ENCODE peak calls at places on chromosomes 7 and 10, in ten cellular contexts. B is fibroblast of the aortic adventitia, Y is fibroblast of lung, L is A549, R is thoracic aorta, I is HCT116, O is prostate gland, H is IMR-90, F is kidney epithelial cell, V is colonic mucosa. D is an unnamed sample.

GRCh38 chr10:78912361-78913218 is 156.2 kb upstream of the ZMIZ1 start:
- DNase-seq in B (no peak), Y (no peak), L (no peak), R (no peak), I (no peak), O (no peak), H (no peak), F (no peak), V (no peak), D (no peak)

GRCh38 chr7:39490296-39490695 is 75.9 kb upstream of the YAE1 start:
- DNase-seq in B (no peak), Y (no peak), L (no peak), R (no peak), I (no peak), O (no peak), H (no peak), F (no peak), V (no peak), D (no peak)

GRCh38 chr7:101782886-101783285 is 34.5 kb upstream of the CUX1 start:
- DNase-seq in B (no peak), Y (no peak), L (no peak), R (no peak), I (no peak), O (no peak), H (no peak), F (no peak), V (no peak), D (no peak)

GRCh38 chr10:44051584-44052385 is 333.1 kb downstream of the CXCL12 start:
- DNase-seq in B (peak; percentile 66), Y (peak; percentile 91), L (no peak), R (peak; percentile 26), I (no peak), O (no peak), H (peak; percentile 78), F (peak; percentile 82), V (no peak), D (peak; percentile 66)

GRCh38 chr10:87622290-87623004 is 37.2 kb upstream of the PAPSS2 start:
- DNase-seq in B (no peak), Y (no peak), L (peak; percentile 30), R (no peak), I (no peak), O (no peak), H (no peak), F (no peak), V (no peak), D (no peak)

GRCh38 chr7:19663816-19664531 is 44.9 kb downstream of the POLR1F start:
- DNase-seq in B (no peak), Y (no peak), L (peak; percentile 5), R (no peak), I (no peak), O (no peak), H (no peak), F (no peak), V (no peak), D (no peak)

GRCh38 chr7:21777916-21778315 is 167.8 kb downstream of the CDCA7L start:
- DNase-seq in B (no peak), Y (no peak), L (no peak), R (no peak), I (no peak), O (no peak), H (no peak), F (no peak), V (no peak), D (no peak)

GRCh38 chr10:28661035-28661434 is 16.3 kb upstream of the BAMBI start:
- DNase-seq in B (peak; percentile 92), Y (peak; percentile 91), L (peak; percentile 50), R (no peak), I (no peak), O (no peak), H (peak; percentile 85), F (peak; percentile 63), V (no peak), D (peak; percentile 88)

GRCh38 chr10:102649770-102650654 is 5.7 kb downstream of the TRIM8 start:
- DNase-seq in B (no peak), Y (no peak), L (no peak), R (no peak), I (no peak), O (no peak), H (no peak), F (no peak), V (no peak), D (no peak)

GRCh38 chr7:28078036-28078901 is 102.3 kb downstream of the JAZF1 start:
- DNase-seq in B (peak; percentile 64), Y (peak; percentile 36), L (peak; percentile 69), R (no peak), I (peak; percentile 16), O (no peak), H (peak; percentile 62), F (no peak), V (peak; percentile 39), D (peak; percentile 66)

GRCh38 chr10:107718868-107719267 is 554.4 kb upstream of the SORCS1 start:
- DNase-seq in B (no peak), Y (peak; percentile 34), L (no peak), R (no peak), I (no peak), O (no peak), H (no peak), F (no peak), V (no peak), D (no peak)

GRCh38 chr7:107464666-107465065 is 5.2 kb upstream of the GPR22 start:
- DNase-seq in B (no peak), Y (peak; percentile 7), L (no peak), R (no peak), I (no peak), O (no peak), H (no peak), F (no peak), V (no peak), D (no peak)

GRCh38 chr10:688621-689426 is 644 bp downstream of the DIP2C start:
- DNase-seq in B (peak; percentile 54), Y (peak; percentile 63), L (peak; percentile 45), R (no peak), I (no peak), O (peak; percentile 41), H (peak; percentile 37), F (no peak), V (peak; percentile 42), D (peak; percentile 42)

GRCh38 chr10:688287-688620 is 1.2 kb downstream of the DIP2C start:
- DNase-seq in B (no peak), Y (no peak), L (no peak), R (no peak), I (no peak), O (no peak), H (no peak), F (no peak), V (no peak), D (no peak)

GRCh38 chr10:689433-690226 is at the start of gene DIP2C:
- DNase-seq in B (peak; percentile 72), Y (peak; percentile 80), L (peak; percentile 62), R (no peak), I (peak; percentile 16), O (peak; percentile 69), H (peak; percentile 77), F (no peak), V (peak; percentile 44), D (peak; percentile 82)

GRCh38 chr10:686155-686931 is 3.1 kb downstream of the DIP2C start:
- DNase-seq in B (no peak), Y (no peak), L (no peak), R (no peak), I (no peak), O (no peak), H (no peak), F (no peak), V (no peak), D (no peak)

DNA sequence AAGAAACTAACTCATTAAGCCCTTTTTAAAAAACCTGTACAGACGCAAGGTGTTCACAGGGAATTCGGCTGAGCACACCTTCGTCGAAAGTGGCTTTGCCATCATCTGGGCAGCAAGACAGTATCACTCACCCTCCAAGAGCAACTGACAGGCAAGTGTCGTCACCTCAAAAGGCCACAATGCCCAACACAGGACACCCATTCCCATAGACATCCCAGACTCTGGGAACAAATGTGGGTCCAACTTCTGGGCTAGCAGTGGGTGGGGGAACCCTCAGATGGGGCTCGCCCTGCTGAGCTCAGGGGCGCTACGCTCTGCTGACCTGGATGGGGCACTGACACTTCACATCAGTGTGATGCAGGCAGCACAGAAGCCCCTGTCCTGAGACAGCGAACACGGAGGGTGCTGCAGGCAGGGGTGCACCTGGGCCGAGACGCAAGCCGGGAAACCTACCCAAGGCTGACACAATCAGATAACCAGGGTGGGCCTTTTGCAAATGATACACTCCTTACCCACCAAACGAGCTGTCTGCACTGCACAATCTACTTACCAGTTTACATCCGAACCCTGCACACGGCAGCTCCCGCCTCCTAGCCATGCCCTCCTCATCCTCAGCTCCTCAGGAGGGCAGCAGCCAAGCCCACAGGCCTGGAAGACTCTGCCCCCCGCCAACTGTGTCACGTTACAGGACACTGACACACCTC is 1.7 kb downstream of the DIP2C start:
- DNase-seq in B (no peak), Y (no peak), L (no peak), R (no peak), I (no peak), O (no peak), H (no peak), F (no peak), V (no peak), D (no peak)
- H3K4me3 ChIP-seq in B (peak overlapping the region; percentile 77), Y (peak overlapping the region; percentile 61), L (peak overlapping the region; percentile 98), R (peak overlapping the region; percentile 86), I (peak overlapping the region; percentile 81), O (peak overlapping the region; percentile 68), H (peak overlapping the region; percentile 95), F (peak overlapping the region; percentile 80), V (no peak overlapping the region), D (peak overlapping the region; percentile 73)

DNA sequence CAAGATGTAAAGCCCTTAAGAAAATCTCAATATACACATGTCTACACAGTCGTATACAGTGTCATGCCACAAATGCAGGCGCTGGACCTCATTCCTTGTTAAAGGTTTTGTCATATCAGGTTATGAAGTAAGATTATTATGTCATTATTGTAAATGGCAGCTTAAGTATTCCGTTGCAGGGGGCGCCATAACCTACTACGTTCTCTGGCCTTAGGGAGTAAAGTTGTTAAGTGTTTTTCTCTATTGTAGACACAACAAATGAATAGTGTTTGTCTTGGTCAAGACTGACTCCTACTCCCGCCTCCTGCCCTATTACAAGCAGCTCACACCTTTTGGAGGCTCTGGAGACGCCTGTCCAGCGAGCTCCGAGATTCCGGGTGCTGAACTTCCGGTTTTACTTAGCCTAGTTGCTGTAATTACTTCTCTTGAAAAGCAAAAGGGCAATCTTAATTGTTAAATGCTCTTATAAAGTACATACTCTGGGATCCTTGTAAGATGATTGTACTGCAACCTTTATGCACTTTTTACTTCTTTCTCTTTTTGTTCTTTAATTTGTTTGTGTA is 984 bp downstream of the GATAD1 start:
- DNase-seq in B (peak; percentile 60), Y (peak; percentile 65), L (peak; percentile 82), R (peak; percentile 8), I (peak; percentile 57), O (peak; percentile 44), H (peak; percentile 46), F (peak; percentile 31), V (peak; percentile 75), D (peak; percentile 59)
- TF ChIP-seq CTCF in B (peak; percentile 54), Y (peak; percentile 49), L (peak; percentile 66), R (no peak), I (peak; percentile 27), O (no peak), H (peak; percentile 54), F (peak; percentile 40), V (peak; percentile 20), D (peak; percentile 58)

GRCh38 chr7:71264005-71264404 is 132.1 kb downstream of the GALNT17 start:
- DNase-seq in B (no peak), Y (no peak), L (no peak), R (no peak), I (no peak), O (no peak), H (no peak), F (no peak), V (no peak), D (no peak)
- H3K4me3 ChIP-seq in B (no peak overlapping the region), Y (no peak overlapping the region), L (no peak overlapping the region), R (no peak overlapping the region), I (no peak overlapping the region), O (no peak overlapping the region), H (no peak overlapping the region), F (no peak overlapping the region), V (no peak overlapping the region), D (no peak overlapping the region)

GRCh38 chr7:152600266-152600665 is 75.7 kb downstream of the XRCC2 start:
- DNase-seq in B (no peak), Y (no peak), L (no peak), R (no peak), I (no peak), O (no peak), H (no peak), F (no peak), V (no peak), D (no peak)
- TF ChIP-seq CTCF in B (no peak), Y (no peak), L (no peak), R (no peak), I (no peak), O (no peak), H (no peak), F (no peak), V (no peak), D (no peak)

D was measured in AG10803.